ENCODE peak calls at places on chromosome 2, in five cellular contexts. One of them, this sample, is unnamed. For H3K4me1, the result is how much of the 10 kb centered on the place peaks cover.

GRCh38 chr2:19363474-19363778 is 5.0 kb upstream of the OSR1 start:
- DNase-seq in thyroid gland: no peak
- DNase-seq in K562: no peak
- DNase-seq in tibial nerve: no peak
- DNase-seq in ovary: no peak
- DNase-seq in this sample: no peak

GRCh38 chr2:72778410-72778809 is 47.4 kb downstream of the EXOC6B start:
- DNase-seq in K562: no peak
- DNase-seq in ovary: no peak
- DNase-seq in tibial nerve: no peak
- DNase-seq in thyroid gland: no peak
- DNase-seq in this sample: no peak

GRCh38 chr2:31284107-31284506 is 50.2 kb downstream of the EHD3 start:
- DNase-seq in thyroid gland: no peak
- DNase-seq in tibial nerve: no peak
- DNase-seq in ovary: no peak
- DNase-seq in K562: no peak
- DNase-seq in this sample: no peak

GRCh38 chr2:180376076-180376475 is 369.0 kb upstream of the CWC22 start:
- DNase-seq in thyroid gland: no peak
- DNase-seq in K562: no peak
- DNase-seq in tibial nerve: no peak
- DNase-seq in ovary: no peak
- DNase-seq in this sample: no peak

GRCh38 chr2:84631047-84631446 is 114.7 kb downstream of the DNAH6 start:
- DNase-seq in tibial nerve: no peak
- DNase-seq in K562: peak
- DNase-seq in ovary: no peak
- DNase-seq in thyroid gland: no peak
- DNase-seq in this sample: no peak

GRCh38 chr2:100070078-100070477 is 72.3 kb downstream of the AFF3 start:
- DNase-seq in ovary: no peak
- DNase-seq in thyroid gland: no peak
- DNase-seq in tibial nerve: no peak
- DNase-seq in K562: no peak
- DNase-seq in this sample: no peak

GRCh38 chr2:79040967-79041582 is 15.6 kb downstream of the REG3G start:
- DNase-seq in K562: no peak
- DNase-seq in thyroid gland: no peak
- DNase-seq in ovary: no peak
- DNase-seq in tibial nerve: no peak
- DNase-seq in this sample: no peak

GRCh38 chr2:56179931-56180330 is 3.9 kb upstream of the CCDC85A start:
- DNase-seq in thyroid gland: no peak
- DNase-seq in tibial nerve: no peak
- DNase-seq in ovary: no peak
- DNase-seq in K562: no peak
- DNase-seq in this sample: no peak

GRCh38 chr2:20074001-20074648 is 22.7 kb upstream of the LAPTM4A start:
- DNase-seq in K562: no peak
- DNase-seq in thyroid gland: no peak
- DNase-seq in ovary: no peak
- DNase-seq in tibial nerve: no peak
- DNase-seq in this sample: peak

GRCh38 chr2:188588235-188588634 is 296.6 kb downstream of the GULP1 start:
- DNase-seq in thyroid gland: no peak
- DNase-seq in ovary: no peak
- DNase-seq in K562: no peak
- DNase-seq in tibial nerve: no peak
- DNase-seq in this sample: no peak

GRCh38 chr2:120064664-120065063 is 51.8 kb downstream of the EPB41L5 start:
- DNase-seq in tibial nerve: no peak
- DNase-seq in thyroid gland: no peak
- DNase-seq in ovary: no peak
- DNase-seq in K562: no peak
- DNase-seq in this sample: no peak

GRCh38 chr2:223933098-223933800 is 11.9 kb downstream of the WDFY1 start:
- DNase-seq in tibial nerve: no peak
- DNase-seq in ovary: no peak
- DNase-seq in thyroid gland: no peak
- DNase-seq in K562: no peak
- DNase-seq in this sample: no peak
- H3K4me1 ChIP-seq in tibial nerve: under half
- H3K4me1 ChIP-seq in ovary: under half
- H3K4me1 ChIP-seq in thyroid gland: under half
- H3K4me1 ChIP-seq in K562: under half
- H3K4me1 ChIP-seq in this sample: half or more

GRCh38 chr2:21330786-21331391 is 207.1 kb downstream of the TDRD15 start:
- DNase-seq in K562: no peak
- DNase-seq in ovary: no peak
- DNase-seq in tibial nerve: no peak
- DNase-seq in thyroid gland: no peak
- DNase-seq in this sample: no peak
- TF ChIP-seq POLR2A in K562: no peak
- TF ChIP-seq POLR2A in ovary: no peak
- TF ChIP-seq POLR2A in tibial nerve: no peak
- TF ChIP-seq POLR2A in thyroid gland: no peak
- TF ChIP-seq POLR2A in this sample: no peak

DNA sequence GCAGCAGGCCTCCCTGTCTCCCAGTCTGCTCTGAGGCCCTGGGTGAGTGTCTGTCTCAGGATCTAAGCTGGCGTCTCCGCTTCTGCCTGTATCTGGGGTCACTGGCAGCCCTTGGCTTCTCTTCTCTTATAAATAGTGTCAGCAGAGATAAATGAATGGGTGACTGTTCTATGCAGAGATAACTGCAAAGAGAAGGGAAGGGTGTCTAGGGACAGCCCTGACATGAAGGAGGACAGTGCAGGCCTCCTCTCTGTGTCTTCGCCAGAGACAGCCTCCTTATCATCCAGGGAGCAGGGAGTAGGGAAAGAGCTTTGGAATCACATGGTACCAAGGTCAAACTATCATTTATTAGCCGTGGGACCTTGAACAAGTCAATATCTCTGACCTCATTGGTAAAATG is 28.3 kb upstream of the GMPPA start:
- DNase-seq in tibial nerve: no peak
- DNase-seq in ovary: no peak
- DNase-seq in thyroid gland: no peak
- DNase-seq in K562: no peak
- DNase-seq in this sample: no peak
- H3K4me1 ChIP-seq in tibial nerve: under half
- H3K4me1 ChIP-seq in ovary: under half
- H3K4me1 ChIP-seq in thyroid gland: under half
- H3K4me1 ChIP-seq in K562: half or more
- H3K4me1 ChIP-seq in this sample: under half

DNA sequence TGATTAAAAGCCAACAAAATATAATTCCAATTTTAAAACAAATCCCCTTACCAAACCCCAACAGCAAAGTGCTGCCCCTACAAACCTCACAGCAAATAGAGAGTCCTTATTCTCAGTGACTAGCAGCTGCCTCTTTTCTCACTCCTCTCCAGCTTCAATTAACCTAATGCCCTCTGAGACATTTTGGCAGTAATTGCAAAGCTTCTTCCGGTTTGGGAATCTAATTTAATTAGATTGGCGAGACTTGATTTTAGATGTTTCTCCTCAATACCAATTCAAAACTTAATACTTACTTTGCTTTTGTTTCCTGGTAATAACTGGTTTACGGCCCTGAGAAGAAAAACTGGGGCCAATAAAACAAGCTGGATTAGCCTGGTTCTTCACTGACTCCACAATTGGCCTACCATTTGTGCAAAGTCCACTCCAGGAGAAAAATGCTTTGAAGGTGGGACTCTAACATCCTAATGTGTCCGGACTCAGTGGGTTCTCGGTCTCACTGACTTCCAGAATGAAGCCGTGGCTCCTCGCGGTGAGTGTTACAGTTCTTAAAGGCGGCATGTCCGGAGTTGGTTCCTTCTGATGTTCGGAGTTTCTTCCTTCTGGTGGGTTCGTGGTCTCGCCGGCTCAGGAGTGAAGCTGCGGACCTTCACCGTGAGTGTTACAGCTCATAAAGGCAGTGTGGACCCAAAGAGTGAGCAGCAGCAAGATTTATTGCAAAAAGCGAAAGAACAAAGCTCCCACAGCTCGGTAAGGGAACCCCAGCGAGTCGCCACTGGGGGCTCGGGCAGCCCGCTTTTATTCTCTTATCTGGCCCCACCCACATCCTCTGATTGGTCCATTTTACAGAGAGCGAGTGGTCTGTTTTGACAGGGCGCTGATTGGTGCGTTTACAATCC is 52.8 kb downstream of the SLC35F5 start:
- DNase-seq in tibial nerve: no peak
- DNase-seq in thyroid gland: no peak
- DNase-seq in ovary: no peak
- DNase-seq in K562: no peak
- DNase-seq in this sample: no peak
- TF ChIP-seq POLR2A in tibial nerve: no peak
- TF ChIP-seq POLR2A in thyroid gland: no peak
- TF ChIP-seq POLR2A in ovary: no peak
- TF ChIP-seq POLR2A in K562: no peak
- TF ChIP-seq POLR2A in this sample: no peak